ENCODE peak calls at places on chromosomes 11 and 22, in five cellular contexts. O is A549, K is K562, J is endothelial cell of umbilical vein, P is HepG2. F is an unnamed sample.

GRCh38 chr11:11977206-11977938 is 31.1 kb downstream of the DKK3 start:
- DNase-seq in O (peak), K (no peak), J (peak), P (no peak), F (no peak)

GRCh38 chr11:133928628-133929059 is 28.1 kb downstream of the IGSF9B start:
- DNase-seq in O (no peak), K (no peak), J (no peak), P (no peak), F (peak)

GRCh38 chr11:14237333-14237988 is 121.5 kb downstream of the RRAS2 start:
- DNase-seq in O (no peak), K (no peak), J (no peak), P (no peak), F (peak)

GRCh38 chr11:67273260-67273990 is 7.2 kb downstream of the GRK2 start:
- DNase-seq in O (no peak), K (no peak), J (no peak), P (no peak), F (peak)

GRCh38 chr11:61742391-61742790 is 10.0 kb upstream of the MYRF start:
- DNase-seq in O (no peak), K (no peak), J (no peak), P (no peak), F (peak)

GRCh38 chr11:132911186-132911585 is 621.1 kb downstream of the OPCML start:
- DNase-seq in O (peak), K (no peak), J (no peak), P (no peak), F (no peak)

GRCh38 chr22:21585389-21585788 is 17.9 kb downstream of the UBE2L3 start:
- DNase-seq in O (no peak), K (no peak), J (no peak), P (no peak), F (no peak)

GRCh38 chr22:26106412-26106811 is 62.9 kb upstream of the SEZ6L start:
- DNase-seq in O (no peak), K (no peak), J (no peak), P (no peak), F (no peak)

GRCh38 chr11:27535103-27535502 is 28.5 kb upstream of the LIN7C start:
- DNase-seq in O (no peak), K (no peak), J (no peak), P (no peak), F (no peak)

GRCh38 chr11:103877221-103877620 is 159.2 kb upstream of the DDI1 start:
- DNase-seq in O (peak), K (no peak), J (peak), P (no peak), F (no peak)

GRCh38 chr11:102617491-102618026 is 7.6 kb downstream of the MMP20 start:
- DNase-seq in O (no peak), K (no peak), J (no peak), P (no peak), F (no peak)

GRCh38 chr11:131749100-131749499 is 378.7 kb downstream of the NTM start:
- DNase-seq in O (no peak), K (no peak), J (peak), P (no peak), F (no peak)

GRCh38 chr11:17602105-17603001 is 55.3 kb downstream of the OTOG start:
- DNase-seq in O (no peak), K (no peak), J (no peak), P (no peak), F (no peak)

GRCh38 chr11:581752-582151 is 5.5 kb downstream of the PHRF1 start:
- DNase-seq in O (no peak), K (no peak), J (no peak), P (no peak), F (no peak)

GRCh38 chr11:125345706-125346561 is 150.1 kb downstream of the FEZ1 start:
- DNase-seq in O (peak), K (peak), J (peak), P (peak), F (peak)

GRCh38 chr11:66543263-66544107 is 2.4 kb downstream of the ZDHHC24 start:
- DNase-seq in O (no peak), K (no peak), J (peak), P (no peak), F (no peak)

GRCh38 chr11:60872952-60873524 is 5.7 kb downstream of the ZP1 start:
- DNase-seq in O (no peak), K (peak), J (no peak), P (peak), F (peak)

GRCh38 chr11:64343740-64344133 is 3.7 kb downstream of the CCDC88B start:
- DNase-seq in O (peak), K (peak), J (no peak), P (no peak), F (peak)

GRCh38 chr11:17773674-17774073 is 39.1 kb downstream of the KCNC1 start:
- DNase-seq in O (no peak), K (no peak), J (no peak), P (no peak), F (no peak)

GRCh38 chr22:30605449-30606110 is 1.4 kb upstream of the TCN2 start:
- DNase-seq in O (peak), K (peak), J (peak), P (peak), F (peak)

GRCh38 chr22:48431014-48431413 is 1396.7 kb downstream of the BRD1 start:
- DNase-seq in O (no peak), K (no peak), J (no peak), P (no peak), F (no peak)

GRCh38 chr11:61552108-61552635 is 28.7 kb downstream of the SYT7 start:
- DNase-seq in O (no peak), K (no peak), J (no peak), P (no peak), F (no peak)

GRCh38 chr11:40139507-40139906 is 1319.9 kb downstream of the LRRC4C start:
- DNase-seq in O (no peak), K (no peak), J (no peak), P (no peak), F (no peak)

GRCh38 chr22:30000566-30000965 is 79.7 kb upstream of the HORMAD2 start:
- DNase-seq in O (no peak), K (no peak), J (no peak), P (no peak), F (no peak)

GRCh38 chr22:32987081-32987631 is 71.0 kb downstream of the SYN3 start:
- DNase-seq in O (no peak), K (no peak), J (no peak), P (no peak), F (no peak)

GRCh38 chr11:101848262-101848661 is 66.5 kb upstream of the CEP126 start:
- DNase-seq in O (peak), K (peak), J (peak), P (peak), F (peak)

GRCh38 chr11:1152316-1153104 is 5.2 kb upstream of the MUC5AC start:
- DNase-seq in O (peak), K (no peak), J (no peak), P (peak), F (peak)

GRCh38 chr11:69817265-69818236 is 1.7 kb downstream of the FGF3 start:
- DNase-seq in O (peak), K (no peak), J (no peak), P (no peak), F (peak)

DNA sequence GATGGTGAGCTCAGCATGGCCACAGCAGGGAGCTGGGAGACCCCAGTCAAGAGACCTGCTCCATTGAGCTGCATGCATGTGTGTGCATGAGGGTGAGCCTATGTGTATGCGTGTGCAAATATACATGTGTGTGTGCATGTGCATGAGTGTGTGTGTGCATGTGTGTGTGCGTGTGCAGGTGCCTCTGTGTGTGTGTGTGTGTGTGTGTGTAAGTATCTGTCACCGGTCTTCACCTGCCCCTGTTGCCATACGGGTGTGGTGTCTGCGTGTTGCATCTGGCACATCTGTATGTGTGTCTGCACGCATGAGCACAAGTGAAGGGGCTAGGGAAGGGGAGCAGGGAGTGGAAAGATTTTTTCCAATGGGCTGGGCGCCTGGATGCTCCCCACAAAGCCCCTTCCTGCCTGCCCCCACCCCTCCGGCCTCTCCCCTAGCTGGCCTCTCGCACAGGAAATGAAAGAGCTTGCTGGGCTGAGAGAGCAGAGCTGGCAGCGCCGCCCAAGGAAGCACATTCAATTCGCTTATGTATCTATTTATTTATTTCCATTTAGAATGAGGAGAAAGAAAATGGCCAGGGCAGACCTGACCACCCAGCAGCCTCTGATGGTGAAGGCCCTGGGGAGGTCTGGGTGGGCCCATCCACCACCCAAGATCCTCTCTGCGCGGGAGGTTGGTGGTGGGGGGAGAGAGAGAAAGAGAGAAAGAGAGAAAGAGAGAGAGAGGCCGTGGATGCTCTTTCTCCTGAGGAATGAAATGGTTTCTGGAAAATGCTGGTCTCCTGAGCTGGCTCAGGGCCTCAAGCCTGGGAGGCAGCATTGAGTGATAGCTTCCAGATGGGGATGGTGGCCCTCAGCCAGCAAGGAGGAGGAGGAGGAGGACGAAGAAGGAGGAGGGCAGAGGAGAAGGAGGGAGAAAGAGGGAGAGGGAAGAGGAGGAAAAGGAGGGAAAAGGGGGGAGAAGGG is 4.3 kb downstream of the TSPAN32 start:
- DNase-seq in O (no peak), K (peak), J (peak), P (no peak), F (peak)
- TF ChIP-seq MYC in O (no peak), K (no peak), J (no peak), P (no peak), F (no peak)

DNA sequence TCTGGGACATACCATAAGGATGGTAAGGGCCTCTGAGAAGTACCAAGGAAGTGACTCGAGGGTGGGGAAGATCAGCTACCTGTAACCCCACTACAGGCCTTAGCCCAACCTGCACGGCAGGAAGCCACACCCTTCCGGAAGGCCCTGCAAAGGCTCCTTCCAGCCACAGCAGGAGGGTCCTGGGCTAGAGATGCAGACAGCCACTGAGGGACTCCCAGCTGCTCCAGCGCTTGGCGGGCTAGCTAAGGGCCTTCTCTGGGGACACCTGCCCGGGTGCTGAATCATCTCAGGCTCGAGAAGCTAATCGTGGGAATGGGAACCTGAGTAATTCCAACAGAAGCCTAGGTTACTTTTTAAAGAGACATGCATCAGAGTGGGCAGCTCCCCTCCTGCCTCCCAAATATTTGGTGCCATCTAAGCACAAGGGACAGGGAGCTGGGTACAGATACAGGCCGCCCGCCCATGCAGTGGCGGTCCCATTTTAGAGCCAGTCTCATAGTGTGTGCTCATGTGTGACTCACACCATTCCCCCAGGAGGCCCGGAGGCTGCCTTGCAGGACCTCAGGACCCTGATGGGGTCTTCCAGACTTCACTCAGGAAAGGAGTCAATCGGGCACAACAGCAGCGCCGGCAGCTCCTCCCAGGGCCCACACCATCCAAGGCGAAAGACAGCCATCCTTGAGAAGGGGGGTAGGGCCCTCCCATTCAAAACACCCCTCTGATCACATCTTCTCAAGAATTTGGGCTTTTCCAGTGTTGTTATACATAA is 8.0 kb downstream of the MYH9 start:
- DNase-seq in O (no peak), K (no peak), J (no peak), P (no peak), F (peak)
- TF ChIP-seq MAX in O (no peak), K (no peak), J (no peak), P (no peak), F (no peak)

DNA sequence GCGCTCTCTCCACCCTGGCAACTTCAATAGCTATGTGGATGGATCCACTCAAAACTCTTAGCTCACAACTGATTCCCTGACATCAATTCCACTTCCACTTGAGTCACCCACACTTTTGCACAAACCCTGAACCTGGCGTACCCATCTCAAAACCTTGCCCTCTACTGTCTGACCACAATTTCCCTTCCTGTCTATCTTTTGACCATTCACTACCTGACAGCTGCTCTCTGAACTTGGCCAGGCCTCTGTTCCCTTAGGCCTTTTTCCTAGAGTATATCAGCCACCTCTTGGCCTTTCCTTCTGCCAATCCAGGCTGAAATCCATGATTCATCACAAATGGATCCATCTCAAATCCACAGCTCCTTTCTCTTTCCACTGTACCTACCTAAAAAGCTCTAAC is 106.0 kb downstream of the RPL27A start:
- DNase-seq in O (no peak), K (no peak), J (no peak), P (no peak), F (no peak)
- TF ChIP-seq CTCF in O (no peak), K (no peak), J (no peak), P (no peak), F (no peak)

DNA sequence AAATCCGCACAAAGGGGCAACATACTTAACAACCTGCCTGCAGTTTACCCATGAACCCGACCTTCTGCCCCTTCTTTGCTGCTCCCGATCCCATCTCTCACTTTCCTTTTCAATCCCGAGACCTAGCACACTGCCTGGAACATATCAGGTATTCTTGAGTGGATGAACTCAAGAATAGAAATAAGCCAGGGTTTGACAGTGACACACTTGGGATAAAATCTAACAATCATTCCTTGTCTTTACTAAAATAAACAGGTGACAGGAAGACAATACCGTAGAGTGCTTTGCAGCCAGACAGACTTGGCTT is 954 bp downstream of the UFD1 start:
- DNase-seq in O (no peak), K (no peak), J (no peak), P (no peak), F (no peak)
- TF ChIP-seq MYC in O (no peak), K (no peak), J (no peak), P (no peak), F (no peak)

DNA sequence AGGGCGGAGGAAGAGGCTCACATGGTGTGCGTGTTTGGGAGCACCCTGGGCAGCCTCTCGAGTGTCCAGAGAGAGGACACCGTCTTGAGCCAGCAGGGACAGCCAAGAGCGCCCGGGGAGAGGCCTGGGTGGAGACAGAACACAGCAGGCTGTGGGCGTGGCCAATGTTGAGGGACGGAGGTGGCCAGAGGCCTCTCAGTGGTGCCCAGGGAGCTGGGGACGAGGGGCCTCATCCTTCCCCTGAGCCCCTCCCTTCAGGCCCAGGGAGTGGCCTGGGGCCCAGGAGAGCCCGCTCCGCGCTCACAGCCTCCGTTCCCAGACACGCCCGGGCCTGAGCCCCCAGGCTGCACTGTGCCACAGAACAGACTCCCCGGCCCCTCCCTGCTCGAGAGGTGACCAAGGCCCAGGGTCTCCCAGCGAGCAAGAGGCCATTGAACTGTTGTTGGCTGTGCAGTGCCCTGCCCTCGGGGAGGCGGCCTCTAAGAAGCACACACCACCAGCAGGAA is 48.4 kb downstream of the CDKN1C start:
- DNase-seq in O (peak), K (peak), J (no peak), P (peak), F (peak)
- TF ChIP-seq MAX in O (no peak), K (peak), J (no peak), P (no peak), F (no peak)

F was measured in NB4.